ENCODE peak calls at places on chromosome 5, in six cellular contexts. B is Right ventricle myocardium superior; C is hypothalamus; J is NCI-H460; S is activated CD8-positive, alpha-beta memory T cell treated with anti-CD3 and anti-CD28 coated beads for 48 hours; V is GM03348. D is an unnamed sample.

GRCh38 chr5:172107606-172108005 is 80.4 kb downstream of the STK10 start:
- DNase-seq in B (no peak), C (no peak), J (no peak), S (no peak), V (peak), D (no peak)

GRCh38 chr5:130110333-130110732 is 206.1 kb downstream of the CHSY3 start:
- DNase-seq in B (no peak), C (no peak), J (no peak), S (no peak), V (no peak), D (no peak)

GRCh38 chr5:180142008-180142803 is 66.8 kb downstream of the RASGEF1C start:
- DNase-seq in B (no peak), C (no peak), J (no peak), S (no peak), V (no peak), D (no peak)

GRCh38 chr5:173771058-173771742 is 116.9 kb upstream of the CPEB4 start:
- DNase-seq in B (no peak), C (no peak), J (no peak), S (no peak), V (no peak), D (no peak)

GRCh38 chr5:56669534-56670483 is 145.5 kb upstream of the MAP3K1 start:
- DNase-seq in B (peak), C (no peak), J (no peak), S (peak), V (no peak), D (no peak)

GRCh38 chr5:111962906-111963305 is 205.9 kb upstream of the NREP start:
- DNase-seq in B (no peak), C (no peak), J (no peak), S (no peak), V (no peak), D (no peak)

GRCh38 chr5:150138551-150139265 is 16.9 kb downstream of the PDGFRB start:
- DNase-seq in B (peak), C (no peak), J (peak), S (no peak), V (peak), D (no peak)

GRCh38 chr5:75547826-75548225 is 36.1 kb downstream of the POLK start:
- DNase-seq in B (no peak), C (no peak), J (no peak), S (no peak), V (no peak), D (no peak)

GRCh38 chr5:103532116-103532734 is 30.4 kb downstream of the NUDT12 start:
- DNase-seq in B (no peak), C (no peak), J (no peak), S (no peak), V (peak), D (no peak)

GRCh38 chr5:181164076-181164952 is 16.9 kb downstream of the OR2V2 start:
- DNase-seq in B (no peak), C (no peak), J (no peak), S (no peak), V (no peak), D (no peak)

GRCh38 chr5:160306711-160307110 is 5.7 kb downstream of the CCNJL start:
- DNase-seq in B (no peak), C (no peak), J (no peak), S (no peak), V (no peak), D (no peak)

GRCh38 chr5:151799407-151799806 is 27.7 kb downstream of the G3BP1 start:
- DNase-seq in B (no peak), C (no peak), J (no peak), S (no peak), V (no peak), D (no peak)

GRCh38 chr5:61394078-61394701 is 62.1 kb downstream of the ZSWIM6 start:
- DNase-seq in B (no peak), C (no peak), J (no peak), S (no peak), V (no peak), D (no peak)

D was measured in SK-N-MC.